ENCODE peak calls at places on chromosomes 12 and 14, in ten cellular contexts. One of them, this sample, is unnamed.

GRCh38 chr14:105884808-105885281 is 358.5 kb downstream of the TMEM121 start:
- DNase-seq in NCI-H69: no peak
- DNase-seq in non-pigmented ciliary epithelial cell: no peak
- DNase-seq in iPS DF 19.7: no peak
- DNase-seq in HepG2: no peak
- DNase-seq in activated T-cell treated with anti-CD3 and anti-CD28 coated beads for 1 hour: no peak
- DNase-seq in fibroblast of mammary gland: no peak
- DNase-seq in stimulated activated CD4-positive, alpha-beta T cell treated with anti-CD3 and anti-CD28 coated beads, TNF-alpha, amount 100 ng/mL, for 1 hour: no peak
- DNase-seq in KBM-7: no peak
- DNase-seq in nephron progenitor cell: no peak
- DNase-seq in this sample: no peak

GRCh38 chr14:89146291-89146690 is 270.7 kb downstream of the FOXN3 start:
- DNase-seq in activated T-cell treated with anti-CD3 and anti-CD28 coated beads for 1 hour: no peak
- DNase-seq in fibroblast of mammary gland: no peak
- DNase-seq in non-pigmented ciliary epithelial cell: no peak
- DNase-seq in iPS DF 19.7: no peak
- DNase-seq in stimulated activated CD4-positive, alpha-beta T cell treated with anti-CD3 and anti-CD28 coated beads, TNF-alpha, amount 100 ng/mL, for 1 hour: no peak
- DNase-seq in HepG2: no peak
- DNase-seq in nephron progenitor cell: no peak
- DNase-seq in NCI-H69: no peak
- DNase-seq in KBM-7: no peak
- DNase-seq in this sample: no peak

GRCh38 chr12:82838827-82839226 is 152.1 kb downstream of the TMTC2 start:
- DNase-seq in activated T-cell treated with anti-CD3 and anti-CD28 coated beads for 1 hour: no peak
- DNase-seq in non-pigmented ciliary epithelial cell: no peak
- DNase-seq in fibroblast of mammary gland: no peak
- DNase-seq in KBM-7: no peak
- DNase-seq in nephron progenitor cell: no peak
- DNase-seq in stimulated activated CD4-positive, alpha-beta T cell treated with anti-CD3 and anti-CD28 coated beads, TNF-alpha, amount 100 ng/mL, for 1 hour: no peak
- DNase-seq in HepG2: no peak
- DNase-seq in NCI-H69: no peak
- DNase-seq in iPS DF 19.7: no peak
- DNase-seq in this sample: no peak

GRCh38 chr14:57139173-57139572 is 129.5 kb downstream of the EXOC5 start:
- DNase-seq in KBM-7: no peak
- DNase-seq in HepG2: no peak
- DNase-seq in NCI-H69: peak
- DNase-seq in stimulated activated CD4-positive, alpha-beta T cell treated with anti-CD3 and anti-CD28 coated beads, TNF-alpha, amount 100 ng/mL, for 1 hour: no peak
- DNase-seq in activated T-cell treated with anti-CD3 and anti-CD28 coated beads for 1 hour: no peak
- DNase-seq in non-pigmented ciliary epithelial cell: no peak
- DNase-seq in nephron progenitor cell: no peak
- DNase-seq in fibroblast of mammary gland: no peak
- DNase-seq in iPS DF 19.7: no peak
- DNase-seq in this sample: no peak

GRCh38 chr12:75099215-75099614 is 110.4 kb downstream of the KCNC2 start:
- DNase-seq in nephron progenitor cell: no peak
- DNase-seq in NCI-H69: no peak
- DNase-seq in stimulated activated CD4-positive, alpha-beta T cell treated with anti-CD3 and anti-CD28 coated beads, TNF-alpha, amount 100 ng/mL, for 1 hour: no peak
- DNase-seq in non-pigmented ciliary epithelial cell: no peak
- DNase-seq in iPS DF 19.7: no peak
- DNase-seq in KBM-7: no peak
- DNase-seq in fibroblast of mammary gland: no peak
- DNase-seq in activated T-cell treated with anti-CD3 and anti-CD28 coated beads for 1 hour: no peak
- DNase-seq in HepG2: no peak
- DNase-seq in this sample: no peak

GRCh38 chr14:29458547-29458946 is 469.1 kb downstream of the PRKD1 start:
- DNase-seq in fibroblast of mammary gland: no peak
- DNase-seq in iPS DF 19.7: no peak
- DNase-seq in NCI-H69: peak
- DNase-seq in KBM-7: no peak
- DNase-seq in nephron progenitor cell: no peak
- DNase-seq in non-pigmented ciliary epithelial cell: no peak
- DNase-seq in HepG2: no peak
- DNase-seq in activated T-cell treated with anti-CD3 and anti-CD28 coated beads for 1 hour: no peak
- DNase-seq in stimulated activated CD4-positive, alpha-beta T cell treated with anti-CD3 and anti-CD28 coated beads, TNF-alpha, amount 100 ng/mL, for 1 hour: no peak
- DNase-seq in this sample: no peak

GRCh38 chr14:85252011-85252410 is 277.9 kb upstream of the FLRT2 start:
- DNase-seq in stimulated activated CD4-positive, alpha-beta T cell treated with anti-CD3 and anti-CD28 coated beads, TNF-alpha, amount 100 ng/mL, for 1 hour: no peak
- DNase-seq in fibroblast of mammary gland: peak
- DNase-seq in iPS DF 19.7: no peak
- DNase-seq in activated T-cell treated with anti-CD3 and anti-CD28 coated beads for 1 hour: no peak
- DNase-seq in KBM-7: no peak
- DNase-seq in NCI-H69: peak
- DNase-seq in HepG2: no peak
- DNase-seq in non-pigmented ciliary epithelial cell: peak
- DNase-seq in nephron progenitor cell: no peak
- DNase-seq in this sample: no peak

GRCh38 chr14:105537580-105538474 is 11.4 kb downstream of the TMEM121 start:
- DNase-seq in activated T-cell treated with anti-CD3 and anti-CD28 coated beads for 1 hour: peak
- DNase-seq in nephron progenitor cell: peak
- DNase-seq in iPS DF 19.7: no peak
- DNase-seq in KBM-7: peak
- DNase-seq in NCI-H69: peak
- DNase-seq in non-pigmented ciliary epithelial cell: no peak
- DNase-seq in HepG2: no peak
- DNase-seq in stimulated activated CD4-positive, alpha-beta T cell treated with anti-CD3 and anti-CD28 coated beads, TNF-alpha, amount 100 ng/mL, for 1 hour: peak
- DNase-seq in fibroblast of mammary gland: no peak
- DNase-seq in this sample: no peak

GRCh38 chr12:78966062-78966461 is 101.5 kb downstream of the SYT1 start:
- DNase-seq in KBM-7: no peak
- DNase-seq in stimulated activated CD4-positive, alpha-beta T cell treated with anti-CD3 and anti-CD28 coated beads, TNF-alpha, amount 100 ng/mL, for 1 hour: no peak
- DNase-seq in non-pigmented ciliary epithelial cell: no peak
- DNase-seq in iPS DF 19.7: no peak
- DNase-seq in NCI-H69: no peak
- DNase-seq in fibroblast of mammary gland: no peak
- DNase-seq in nephron progenitor cell: no peak
- DNase-seq in activated T-cell treated with anti-CD3 and anti-CD28 coated beads for 1 hour: no peak
- DNase-seq in HepG2: no peak
- DNase-seq in this sample: no peak

GRCh38 chr14:50935126-50936090 is 8.9 kb downstream of the PYGL start:
- DNase-seq in activated T-cell treated with anti-CD3 and anti-CD28 coated beads for 1 hour: no peak
- DNase-seq in non-pigmented ciliary epithelial cell: no peak
- DNase-seq in fibroblast of mammary gland: no peak
- DNase-seq in KBM-7: no peak
- DNase-seq in HepG2: peak
- DNase-seq in NCI-H69: no peak
- DNase-seq in nephron progenitor cell: no peak
- DNase-seq in stimulated activated CD4-positive, alpha-beta T cell treated with anti-CD3 and anti-CD28 coated beads, TNF-alpha, amount 100 ng/mL, for 1 hour: no peak
- DNase-seq in iPS DF 19.7: no peak
- DNase-seq in this sample: no peak

GRCh38 chr12:89401433-89402086 is 49.3 kb upstream of the DUSP6 start:
- DNase-seq in nephron progenitor cell: no peak
- DNase-seq in stimulated activated CD4-positive, alpha-beta T cell treated with anti-CD3 and anti-CD28 coated beads, TNF-alpha, amount 100 ng/mL, for 1 hour: no peak
- DNase-seq in iPS DF 19.7: no peak
- DNase-seq in fibroblast of mammary gland: no peak
- DNase-seq in NCI-H69: no peak
- DNase-seq in KBM-7: no peak
- DNase-seq in activated T-cell treated with anti-CD3 and anti-CD28 coated beads for 1 hour: no peak
- DNase-seq in non-pigmented ciliary epithelial cell: no peak
- DNase-seq in HepG2: no peak
- DNase-seq in this sample: no peak

GRCh38 chr12:44875954-44876553 is at the start of gene NELL2:
- DNase-seq in non-pigmented ciliary epithelial cell: no peak
- DNase-seq in nephron progenitor cell: peak
- DNase-seq in iPS DF 19.7: no peak
- DNase-seq in activated T-cell treated with anti-CD3 and anti-CD28 coated beads for 1 hour: peak
- DNase-seq in NCI-H69: peak
- DNase-seq in fibroblast of mammary gland: peak
- DNase-seq in stimulated activated CD4-positive, alpha-beta T cell treated with anti-CD3 and anti-CD28 coated beads, TNF-alpha, amount 100 ng/mL, for 1 hour: peak
- DNase-seq in HepG2: no peak
- DNase-seq in KBM-7: peak
- DNase-seq in this sample: peak

GRCh38 chr12:9363145-9363544 is 154.9 kb upstream of the PZP start:
- DNase-seq in nephron progenitor cell: no peak
- DNase-seq in iPS DF 19.7: no peak
- DNase-seq in HepG2: no peak
- DNase-seq in NCI-H69: no peak
- DNase-seq in KBM-7: no peak
- DNase-seq in activated T-cell treated with anti-CD3 and anti-CD28 coated beads for 1 hour: no peak
- DNase-seq in fibroblast of mammary gland: no peak
- DNase-seq in non-pigmented ciliary epithelial cell: no peak
- DNase-seq in stimulated activated CD4-positive, alpha-beta T cell treated with anti-CD3 and anti-CD28 coated beads, TNF-alpha, amount 100 ng/mL, for 1 hour: no peak
- DNase-seq in this sample: no peak

GRCh38 chr12:4269279-4269991 is 4.1 kb upstream of the CCND2 start:
- DNase-seq in non-pigmented ciliary epithelial cell: no peak
- DNase-seq in stimulated activated CD4-positive, alpha-beta T cell treated with anti-CD3 and anti-CD28 coated beads, TNF-alpha, amount 100 ng/mL, for 1 hour: peak
- DNase-seq in HepG2: no peak
- DNase-seq in activated T-cell treated with anti-CD3 and anti-CD28 coated beads for 1 hour: peak
- DNase-seq in iPS DF 19.7: no peak
- DNase-seq in NCI-H69: peak
- DNase-seq in fibroblast of mammary gland: peak
- DNase-seq in nephron progenitor cell: peak
- DNase-seq in KBM-7: peak
- DNase-seq in this sample: no peak

GRCh38 chr14:101980700-101981099 is 16.3 kb downstream of the DYNC1H1 start:
- DNase-seq in KBM-7: peak
- DNase-seq in nephron progenitor cell: no peak
- DNase-seq in NCI-H69: no peak
- DNase-seq in iPS DF 19.7: no peak
- DNase-seq in stimulated activated CD4-positive, alpha-beta T cell treated with anti-CD3 and anti-CD28 coated beads, TNF-alpha, amount 100 ng/mL, for 1 hour: no peak
- DNase-seq in non-pigmented ciliary epithelial cell: peak
- DNase-seq in fibroblast of mammary gland: peak
- DNase-seq in HepG2: peak
- DNase-seq in activated T-cell treated with anti-CD3 and anti-CD28 coated beads for 1 hour: no peak
- DNase-seq in this sample: peak

GRCh38 chr12:121205491-121205890 is 4.4 kb upstream of the P2RX4 start:
- DNase-seq in iPS DF 19.7: no peak
- DNase-seq in stimulated activated CD4-positive, alpha-beta T cell treated with anti-CD3 and anti-CD28 coated beads, TNF-alpha, amount 100 ng/mL, for 1 hour: no peak
- DNase-seq in NCI-H69: peak
- DNase-seq in nephron progenitor cell: no peak
- DNase-seq in non-pigmented ciliary epithelial cell: no peak
- DNase-seq in KBM-7: no peak
- DNase-seq in activated T-cell treated with anti-CD3 and anti-CD28 coated beads for 1 hour: no peak
- DNase-seq in fibroblast of mammary gland: no peak
- DNase-seq in HepG2: no peak
- DNase-seq in this sample: no peak

GRCh38 chr12:130041983-130042812 is 120.1 kb upstream of the FZD10 start:
- DNase-seq in nephron progenitor cell: peak
- DNase-seq in iPS DF 19.7: no peak
- DNase-seq in non-pigmented ciliary epithelial cell: no peak
- DNase-seq in KBM-7: peak
- DNase-seq in activated T-cell treated with anti-CD3 and anti-CD28 coated beads for 1 hour: peak
- DNase-seq in stimulated activated CD4-positive, alpha-beta T cell treated with anti-CD3 and anti-CD28 coated beads, TNF-alpha, amount 100 ng/mL, for 1 hour: no peak
- DNase-seq in NCI-H69: peak
- DNase-seq in fibroblast of mammary gland: no peak
- DNase-seq in HepG2: no peak
- DNase-seq in this sample: peak

GRCh38 chr12:80320121-80320678 is 123.8 kb upstream of the PTPRQ start:
- DNase-seq in NCI-H69: no peak
- DNase-seq in iPS DF 19.7: peak
- DNase-seq in fibroblast of mammary gland: no peak
- DNase-seq in nephron progenitor cell: no peak
- DNase-seq in KBM-7: no peak
- DNase-seq in stimulated activated CD4-positive, alpha-beta T cell treated with anti-CD3 and anti-CD28 coated beads, TNF-alpha, amount 100 ng/mL, for 1 hour: no peak
- DNase-seq in activated T-cell treated with anti-CD3 and anti-CD28 coated beads for 1 hour: no peak
- DNase-seq in HepG2: no peak
- DNase-seq in non-pigmented ciliary epithelial cell: no peak
- DNase-seq in this sample: no peak

GRCh38 chr14:22393796-22394195 is 195.2 kb downstream of the DAD1 start:
- DNase-seq in HepG2: no peak
- DNase-seq in KBM-7: no peak
- DNase-seq in activated T-cell treated with anti-CD3 and anti-CD28 coated beads for 1 hour: no peak
- DNase-seq in stimulated activated CD4-positive, alpha-beta T cell treated with anti-CD3 and anti-CD28 coated beads, TNF-alpha, amount 100 ng/mL, for 1 hour: no peak
- DNase-seq in iPS DF 19.7: no peak
- DNase-seq in non-pigmented ciliary epithelial cell: no peak
- DNase-seq in nephron progenitor cell: no peak
- DNase-seq in fibroblast of mammary gland: no peak
- DNase-seq in NCI-H69: no peak
- DNase-seq in this sample: no peak

GRCh38 chr14:30138517-30138916 is 210.9 kb upstream of the PRKD1 start:
- DNase-seq in KBM-7: no peak
- DNase-seq in stimulated activated CD4-positive, alpha-beta T cell treated with anti-CD3 and anti-CD28 coated beads, TNF-alpha, amount 100 ng/mL, for 1 hour: no peak
- DNase-seq in fibroblast of mammary gland: peak
- DNase-seq in activated T-cell treated with anti-CD3 and anti-CD28 coated beads for 1 hour: no peak
- DNase-seq in NCI-H69: peak
- DNase-seq in nephron progenitor cell: no peak
- DNase-seq in non-pigmented ciliary epithelial cell: no peak
- DNase-seq in HepG2: no peak
- DNase-seq in iPS DF 19.7: no peak
- DNase-seq in this sample: no peak

GRCh38 chr14:31930070-31930469 is 147.0 kb upstream of the ARHGAP5 start:
- DNase-seq in activated T-cell treated with anti-CD3 and anti-CD28 coated beads for 1 hour: no peak
- DNase-seq in nephron progenitor cell: no peak
- DNase-seq in KBM-7: no peak
- DNase-seq in iPS DF 19.7: no peak
- DNase-seq in non-pigmented ciliary epithelial cell: no peak
- DNase-seq in stimulated activated CD4-positive, alpha-beta T cell treated with anti-CD3 and anti-CD28 coated beads, TNF-alpha, amount 100 ng/mL, for 1 hour: no peak
- DNase-seq in fibroblast of mammary gland: no peak
- DNase-seq in HepG2: no peak
- DNase-seq in NCI-H69: no peak
- DNase-seq in this sample: no peak

GRCh38 chr12:2548095-2548494 is 246.7 kb upstream of the FKBP4 start:
- DNase-seq in KBM-7: peak
- DNase-seq in fibroblast of mammary gland: no peak
- DNase-seq in iPS DF 19.7: no peak
- DNase-seq in activated T-cell treated with anti-CD3 and anti-CD28 coated beads for 1 hour: no peak
- DNase-seq in HepG2: no peak
- DNase-seq in nephron progenitor cell: no peak
- DNase-seq in NCI-H69: no peak
- DNase-seq in stimulated activated CD4-positive, alpha-beta T cell treated with anti-CD3 and anti-CD28 coated beads, TNF-alpha, amount 100 ng/mL, for 1 hour: no peak
- DNase-seq in non-pigmented ciliary epithelial cell: no peak
- DNase-seq in this sample: no peak

GRCh38 chr14:100842799-100843198 is 16.9 kb downstream of the MEG3 start:
- DNase-seq in activated T-cell treated with anti-CD3 and anti-CD28 coated beads for 1 hour: no peak
- DNase-seq in fibroblast of mammary gland: peak
- DNase-seq in non-pigmented ciliary epithelial cell: peak
- DNase-seq in nephron progenitor cell: no peak
- DNase-seq in HepG2: no peak
- DNase-seq in iPS DF 19.7: no peak
- DNase-seq in KBM-7: peak
- DNase-seq in NCI-H69: peak
- DNase-seq in stimulated activated CD4-positive, alpha-beta T cell treated with anti-CD3 and anti-CD28 coated beads, TNF-alpha, amount 100 ng/mL, for 1 hour: no peak
- DNase-seq in this sample: peak

GRCh38 chr14:102915292-102916110 is 7.0 kb upstream of the AMN start:
- DNase-seq in stimulated activated CD4-positive, alpha-beta T cell treated with anti-CD3 and anti-CD28 coated beads, TNF-alpha, amount 100 ng/mL, for 1 hour: no peak
- DNase-seq in activated T-cell treated with anti-CD3 and anti-CD28 coated beads for 1 hour: no peak
- DNase-seq in KBM-7: no peak
- DNase-seq in iPS DF 19.7: no peak
- DNase-seq in nephron progenitor cell: no peak
- DNase-seq in NCI-H69: no peak
- DNase-seq in non-pigmented ciliary epithelial cell: no peak
- DNase-seq in HepG2: no peak
- DNase-seq in fibroblast of mammary gland: no peak
- DNase-seq in this sample: no peak

GRCh38 chr14:101017209-101017608 is 113.7 kb upstream of the RTL1 start:
- DNase-seq in KBM-7: no peak
- DNase-seq in HepG2: no peak
- DNase-seq in iPS DF 19.7: no peak
- DNase-seq in NCI-H69: no peak
- DNase-seq in stimulated activated CD4-positive, alpha-beta T cell treated with anti-CD3 and anti-CD28 coated beads, TNF-alpha, amount 100 ng/mL, for 1 hour: no peak
- DNase-seq in activated T-cell treated with anti-CD3 and anti-CD28 coated beads for 1 hour: no peak
- DNase-seq in nephron progenitor cell: no peak
- DNase-seq in fibroblast of mammary gland: peak
- DNase-seq in non-pigmented ciliary epithelial cell: no peak
- DNase-seq in this sample: no peak

GRCh38 chr12:63151061-63151897 is at the start of gene AVPR1A:
- DNase-seq in fibroblast of mammary gland: no peak
- DNase-seq in KBM-7: peak
- DNase-seq in NCI-H69: peak
- DNase-seq in iPS DF 19.7: no peak
- DNase-seq in stimulated activated CD4-positive, alpha-beta T cell treated with anti-CD3 and anti-CD28 coated beads, TNF-alpha, amount 100 ng/mL, for 1 hour: no peak
- DNase-seq in activated T-cell treated with anti-CD3 and anti-CD28 coated beads for 1 hour: no peak
- DNase-seq in HepG2: no peak
- DNase-seq in non-pigmented ciliary epithelial cell: no peak
- DNase-seq in nephron progenitor cell: no peak
- DNase-seq in this sample: peak

GRCh38 chr12:67088401-67089118 is 180.6 kb upstream of the CAND1 start:
- DNase-seq in NCI-H69: no peak
- DNase-seq in KBM-7: no peak
- DNase-seq in activated T-cell treated with anti-CD3 and anti-CD28 coated beads for 1 hour: no peak
- DNase-seq in non-pigmented ciliary epithelial cell: no peak
- DNase-seq in nephron progenitor cell: no peak
- DNase-seq in stimulated activated CD4-positive, alpha-beta T cell treated with anti-CD3 and anti-CD28 coated beads, TNF-alpha, amount 100 ng/mL, for 1 hour: no peak
- DNase-seq in iPS DF 19.7: no peak
- DNase-seq in HepG2: peak
- DNase-seq in fibroblast of mammary gland: no peak
- DNase-seq in this sample: no peak

GRCh38 chr12:81077686-81078441 is at the start of gene ACSS3:
- DNase-seq in non-pigmented ciliary epithelial cell: no peak
- DNase-seq in fibroblast of mammary gland: peak
- DNase-seq in stimulated activated CD4-positive, alpha-beta T cell treated with anti-CD3 and anti-CD28 coated beads, TNF-alpha, amount 100 ng/mL, for 1 hour: no peak
- DNase-seq in activated T-cell treated with anti-CD3 and anti-CD28 coated beads for 1 hour: no peak
- DNase-seq in NCI-H69: peak
- DNase-seq in HepG2: peak
- DNase-seq in nephron progenitor cell: peak
- DNase-seq in iPS DF 19.7: peak
- DNase-seq in KBM-7: no peak
- DNase-seq in this sample: peak